ENCODE peak calls at places on chromosomes 12 and 14, in eight cellular contexts. G is fibroblast of the aortic adventitia; Z is NCI-H1694 treated with DMSO at 0.1 percent for 48 hours; C is effector memory CD4-positive, alpha-beta T cell; Q is osteocyte; R is PC-3; S is HCEC 1CT; P is heart right ventricle. X is an unnamed sample.

GRCh38 chr12:66367015-66367667 is 64.8 kb downstream of the HELB start:
- DNase-seq in S (no peak), R (no peak), P (no peak), Z (no peak), Q (no peak), G (no peak), C (no peak), X (no peak)

GRCh38 chr12:127263621-127264020 is 1003.3 kb upstream of the TMEM132C start:
- DNase-seq in Q (no peak), P (no peak), Z (no peak), S (no peak), R (no peak), C (no peak), G (no peak), X (no peak)

GRCh38 chr14:88551094-88551870 is 3.5 kb downstream of the PTPN21 start:
- DNase-seq in C (no peak), R (peak), S (peak), P (peak), Q (peak), Z (no peak), G (peak), X (peak)

GRCh38 chr12:51721281-51721940 is 127.1 kb downstream of the FIGNL2 start:
- DNase-seq in C (no peak), R (no peak), Q (no peak), P (peak), Z (no peak), G (peak), S (no peak), X (no peak)

GRCh38 chr14:25121342-25122129 is 71.6 kb upstream of the STXBP6 start:
- DNase-seq in C (no peak), Z (no peak), Q (no peak), R (no peak), S (peak), P (no peak), G (peak), X (no peak)

GRCh38 chr12:203462-204260 is 10.3 kb downstream of the SLC6A12 start:
- DNase-seq in R (no peak), Q (no peak), S (no peak), P (no peak), G (no peak), C (no peak), Z (no peak), X (no peak)

GRCh38 chr12:28012333-28012918 is 39.9 kb upstream of the PTHLH start:
- DNase-seq in S (no peak), G (no peak), R (no peak), Z (no peak), P (no peak), Q (no peak), C (no peak), X (no peak)

GRCh38 chr14:102764220-102764671 is 13.0 kb upstream of the TRAF3 start:
- DNase-seq in Q (no peak), Z (no peak), G (no peak), R (no peak), P (no peak), S (no peak), C (no peak), X (no peak)

GRCh38 chr14:43119672-43120071 is 1387.4 kb downstream of the FSCB start:
- DNase-seq in Q (no peak), G (no peak), P (no peak), R (no peak), S (no peak), Z (no peak), C (no peak), X (no peak)

GRCh38 chr14:72463291-72463866 is 430.5 kb downstream of the DPF3 start:
- DNase-seq in C (no peak), Z (no peak), S (peak), P (no peak), Q (no peak), R (peak), G (no peak), X (no peak)

GRCh38 chr12:65630555-65630954 is 193.7 kb upstream of the HMGA2 start:
- DNase-seq in C (no peak), S (no peak), G (no peak), P (no peak), R (peak), Z (no peak), Q (no peak), X (no peak)

GRCh38 chr14:94031880-94032279 is 5.7 kb downstream of the OTUB2 start:
- DNase-seq in R (peak), Q (no peak), G (no peak), S (no peak), C (no peak), Z (no peak), P (no peak), X (no peak)

GRCh38 chr12:48977290-48978281 is 536 bp upstream of the WNT1 start:
- DNase-seq in R (peak), Q (no peak), Z (no peak), S (peak), G (no peak), C (peak), P (peak), X (no peak)

GRCh38 chr12:100724071-100724470 is 70.5 kb upstream of the ANO4 start:
- DNase-seq in Z (no peak), S (no peak), G (no peak), P (no peak), C (no peak), Q (no peak), R (no peak), X (no peak)

GRCh38 chr14:103699901-103700752 is 15.1 kb downstream of the XRCC3 start:
- DNase-seq in Z (no peak), R (no peak), S (no peak), Q (no peak), P (no peak), G (no peak), C (no peak), X (peak)

GRCh38 chr12:30652034-30652696 is 43.5 kb downstream of the IPO8 start:
- DNase-seq in Q (no peak), S (no peak), G (no peak), C (no peak), R (no peak), Z (no peak), P (no peak), X (no peak)

GRCh38 chr12:63042646-63043045 is 107.7 kb upstream of the PPM1H start:
- DNase-seq in S (no peak), Q (no peak), P (no peak), Z (no peak), R (peak), C (no peak), G (peak), X (no peak)

GRCh38 chr12:75452675-75453330 is 27.8 kb upstream of the GLIPR1 start:
- DNase-seq in R (peak), Q (no peak), G (peak), Z (no peak), S (peak), C (no peak), P (no peak), X (no peak)

GRCh38 chr12:52025301-52026172 is 18.8 kb downstream of the TAMALIN start:
- DNase-seq in G (peak), R (peak), S (peak), Z (peak), C (peak), P (peak), Q (peak), X (peak)

GRCh38 chr12:13592063-13592942 is 389.1 kb downstream of the GRIN2B start:
- DNase-seq in C (no peak), S (no peak), R (no peak), Z (no peak), G (peak), P (no peak), Q (no peak), X (no peak)

X was measured in substantia nigra.